ENCODE peak calls at places on chromosome 18, in eight cellular contexts. E is heart left ventricle, G is adrenal gland, R is K562, H is prostate gland, M is NB4, V is right lobe of liver, F is tibial nerve. J is an unnamed sample.

GRCh38 chr18:55275042-55275897 is 312.7 kb downstream of the TCF4 start:
- DNase-seq in E (no peak), G (peak), R (no peak), H (no peak), M (peak), V (no peak), F (no peak), J (no peak)

GRCh38 chr18:49647496-49648168 is 85.8 kb downstream of the LIPG start:
- DNase-seq in E (no peak), G (no peak), R (no peak), H (no peak), M (no peak), V (no peak), F (no peak), J (no peak)

GRCh38 chr18:79584491-79585394 is 94.9 kb upstream of the CTDP1 start:
- DNase-seq in E (peak), G (no peak), R (no peak), H (no peak), M (no peak), V (peak), F (peak), J (peak)

GRCh38 chr18:26307161-26307773 is 81.0 kb downstream of the TAF4B start:
- DNase-seq in E (no peak), G (peak), R (peak), H (peak), M (peak), V (no peak), F (no peak), J (no peak)

GRCh38 chr18:45856526-45856925 is 31.1 kb downstream of the SIGLEC15 start:
- DNase-seq in E (no peak), G (no peak), R (no peak), H (no peak), M (no peak), V (no peak), F (no peak), J (no peak)

GRCh38 chr18:2502880-2503279 is 68.4 kb downstream of the METTL4 start:
- DNase-seq in E (no peak), G (no peak), R (no peak), H (no peak), M (no peak), V (no peak), F (no peak), J (no peak)

GRCh38 chr18:79283341-79283879 is 112.3 kb upstream of the NFATC1 start:
- DNase-seq in E (no peak), G (no peak), R (no peak), H (no peak), M (no peak), V (no peak), F (no peak), J (no peak)

GRCh38 chr18:30727849-30728248 is 314.7 kb downstream of the DSC3 start:
- DNase-seq in E (no peak), G (no peak), R (no peak), H (no peak), M (no peak), V (no peak), F (no peak), J (no peak)

GRCh38 chr18:13464432-13465125 is 246.0 kb downstream of the LDLRAD4 start:
- DNase-seq in E (peak), G (peak), R (peak), H (no peak), M (peak), V (peak), F (no peak), J (no peak)

GRCh38 chr18:75483662-75484061 is 56.2 kb upstream of the SMIM21 start:
- DNase-seq in E (no peak), G (no peak), R (no peak), H (no peak), M (no peak), V (no peak), F (no peak), J (no peak)

GRCh38 chr18:36811955-36812354 is 16.8 kb downstream of the TPGS2 start:
- DNase-seq in E (no peak), G (no peak), R (no peak), H (no peak), M (no peak), V (no peak), F (no peak), J (no peak)

GRCh38 chr18:53629356-53629755 is 595.1 kb downstream of the MBD2 start:
- DNase-seq in E (no peak), G (no peak), R (no peak), H (no peak), M (no peak), V (no peak), F (no peak), J (no peak)

GRCh38 chr18:159037-159652 is 788 bp downstream of the USP14 start:
- DNase-seq in E (no peak), G (no peak), R (no peak), H (no peak), M (peak), V (no peak), F (no peak), J (no peak)

GRCh38 chr18:75582406-75582821 is 154.9 kb upstream of the SMIM21 start:
- DNase-seq in E (no peak), G (no peak), R (no peak), H (no peak), M (no peak), V (no peak), F (no peak), J (no peak)

GRCh38 chr18:69838620-69839411 is 108.9 kb downstream of the CD226 start:
- DNase-seq in E (no peak), G (no peak), R (peak), H (no peak), M (peak), V (no peak), F (no peak), J (no peak)

GRCh38 chr18:2442006-2442405 is 129.3 kb downstream of the METTL4 start:
- DNase-seq in E (no peak), G (no peak), R (no peak), H (no peak), M (no peak), V (no peak), F (no peak), J (no peak)

GRCh38 chr18:21257383-21257782 is 15.4 kb downstream of the GREB1L start:
- DNase-seq in E (no peak), G (no peak), R (no peak), H (no peak), M (no peak), V (no peak), F (no peak), J (no peak)

GRCh38 chr18:45379903-45380302 is 235.4 kb upstream of the SLC14A2 start:
- DNase-seq in E (no peak), G (no peak), R (no peak), H (no peak), M (no peak), V (no peak), F (no peak), J (no peak)

GRCh38 chr18:12944724-12945123 is 3.1 kb upstream of the SEH1L start:
- DNase-seq in E (peak), G (peak), R (no peak), H (peak), M (peak), V (peak), F (no peak), J (no peak)

GRCh38 chr18:33580540-33580939 is 2.5 kb downstream of the ASXL3 start:
- DNase-seq in E (no peak), G (no peak), R (no peak), H (no peak), M (no peak), V (no peak), F (no peak), J (no peak)

GRCh38 chr18:33583901-33584300 is 5.9 kb downstream of the ASXL3 start:
- DNase-seq in E (no peak), G (no peak), R (no peak), H (no peak), M (no peak), V (no peak), F (no peak), J (no peak)

GRCh38 chr18:33579147-33579867 is 1.3 kb downstream of the ASXL3 start:
- DNase-seq in E (no peak), G (no peak), R (no peak), H (no peak), M (no peak), V (no peak), F (no peak), J (no peak)

GRCh38 chr18:33579868-33580205 is 1.8 kb downstream of the ASXL3 start:
- DNase-seq in E (no peak), G (no peak), R (no peak), H (no peak), M (no peak), V (no peak), F (no peak), J (no peak)

DNA sequence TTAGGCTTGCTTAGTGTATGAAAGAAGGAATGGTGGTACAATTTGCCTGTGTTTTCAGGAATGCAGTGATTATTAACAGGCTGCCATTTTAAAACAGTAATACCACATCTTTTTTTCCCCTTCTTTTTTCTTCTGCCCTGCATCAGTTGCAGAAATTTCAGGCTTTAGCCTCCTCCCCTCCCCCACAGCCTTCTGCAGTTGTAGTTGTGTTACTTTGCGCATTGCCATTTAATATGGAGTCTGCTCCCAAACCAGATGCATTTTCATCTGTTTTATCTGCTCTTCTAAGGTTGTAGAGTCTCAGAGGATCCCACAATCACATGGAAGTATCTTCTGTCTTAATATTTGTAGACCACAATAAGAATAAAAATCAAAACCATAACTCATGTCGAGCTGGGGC is 3.8 kb downstream of the ASXL3 start:
- DNase-seq in E (no peak), G (no peak), R (no peak), H (no peak), M (no peak), V (no peak), F (no peak), J (no peak)
- TF ChIP-seq POLR2A in E (no peak), G (no peak), R (no peak), H (no peak), M (no peak), V (no peak), F (no peak), J (no peak)

DNA sequence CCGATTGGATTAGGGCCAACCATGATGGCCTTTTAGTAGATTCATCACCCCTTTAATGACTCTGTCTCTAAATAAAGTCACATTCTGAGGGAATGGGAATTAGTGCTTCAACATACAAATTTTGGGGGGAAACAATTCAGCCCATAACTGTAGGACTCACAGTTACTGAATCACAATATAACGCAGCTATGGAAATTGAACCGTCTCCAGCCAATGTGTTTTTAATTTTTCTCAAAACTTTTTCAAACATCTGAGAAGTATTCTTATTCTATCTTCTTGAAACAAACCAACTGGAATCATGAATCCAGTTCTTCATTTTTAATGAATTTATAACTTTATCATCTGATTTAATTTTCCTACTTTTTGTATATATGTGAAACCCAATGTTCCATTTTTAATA is 373.1 kb upstream of the SYT4 start:
- DNase-seq in E (no peak), G (no peak), R (no peak), H (no peak), M (no peak), V (no peak), F (no peak), J (no peak)
- H3K4me3 ChIP-seq in E (no peak), G (no peak), R (no peak), H (no peak), M (no peak), V (no peak), F (no peak), J (no peak)

GRCh38 chr18:6336239-6336638 is 78.5 kb downstream of the L3MBTL4 start:
- DNase-seq in E (no peak), G (no peak), R (no peak), H (no peak), M (no peak), V (no peak), F (no peak), J (no peak)
- TF ChIP-seq CTCF in E (no peak), G (no peak), R (no peak), H (no peak), M (no peak), V (no peak), F (no peak), J (no peak)

GRCh38 chr18:57784034-57784815 is 18.9 kb downstream of the ATP8B1 start:
- DNase-seq in E (no peak), G (no peak), R (no peak), H (no peak), M (peak), V (no peak), F (no peak), J (no peak)
- TF ChIP-seq POLR2A in E (no peak), G (no peak), R (no peak), H (no peak), M (no peak), V (no peak), F (no peak), J (no peak)

DNA sequence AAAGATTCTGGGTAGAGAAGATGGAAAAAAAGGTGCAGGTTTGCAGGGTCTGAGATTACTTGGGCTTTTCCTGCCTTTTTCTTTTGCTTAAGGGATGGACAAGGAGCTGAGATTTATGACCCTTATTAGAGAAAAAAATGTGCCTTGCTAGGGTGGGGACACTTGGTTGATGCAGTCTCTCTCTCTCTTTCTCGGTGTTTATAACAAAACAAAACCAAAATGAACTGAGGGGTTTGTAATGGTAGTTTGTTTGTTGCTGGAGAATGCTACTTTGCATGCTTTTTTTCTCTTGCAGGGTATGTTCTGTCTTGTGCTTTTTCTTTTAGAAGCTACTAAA is 300 bp downstream of the ZNF532 start:
- DNase-seq in E (no peak), G (no peak), R (no peak), H (no peak), M (no peak), V (no peak), F (no peak), J (no peak)
- H3K4me3 ChIP-seq in E (peak), G (no peak), R (no peak), H (peak), M (no peak), V (no peak), F (peak), J (no peak)

DNA sequence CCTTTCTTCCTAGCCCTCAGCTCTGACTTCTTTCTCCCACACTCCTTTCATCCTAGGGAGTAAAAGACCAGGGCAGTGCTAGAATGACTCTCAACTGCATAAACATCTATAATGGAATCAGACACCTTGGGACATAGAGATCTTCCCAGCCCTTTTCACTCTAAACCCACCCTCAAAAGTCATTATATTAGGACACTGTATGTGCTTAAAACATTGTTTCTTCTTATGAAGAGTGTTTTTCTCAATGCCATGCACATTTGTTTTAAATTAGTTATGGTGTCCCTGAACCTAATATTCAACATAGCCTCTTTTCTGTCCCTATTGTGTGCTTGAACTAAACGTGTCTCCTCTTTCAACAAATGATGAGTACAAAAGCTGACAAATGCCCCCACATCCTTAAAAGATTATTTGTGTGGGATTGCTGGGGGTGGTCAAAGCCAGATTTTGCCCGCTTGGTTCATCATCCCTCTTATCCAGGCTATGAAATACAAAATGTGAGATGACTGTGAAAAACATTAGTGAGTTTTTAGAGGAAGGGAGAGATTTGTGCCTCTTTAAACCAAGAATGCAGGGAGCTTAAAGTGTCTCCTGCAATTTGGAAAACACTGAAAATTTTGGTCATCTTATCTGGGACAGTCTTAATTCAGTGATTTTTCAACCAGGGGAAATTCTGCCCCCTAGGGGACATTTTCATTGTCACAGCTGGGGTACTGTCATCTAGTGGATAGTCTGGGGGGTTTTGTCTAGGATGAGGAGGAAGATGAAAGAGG is 29.0 kb downstream of the SERPINB5 start:
- DNase-seq in E (no peak), G (no peak), R (peak), H (no peak), M (peak), V (no peak), F (no peak), J (no peak)
- TF ChIP-seq CTCF in E (peak), G (no peak), R (peak), H (peak), M (peak), V (peak), F (peak), J (no peak)

DNA sequence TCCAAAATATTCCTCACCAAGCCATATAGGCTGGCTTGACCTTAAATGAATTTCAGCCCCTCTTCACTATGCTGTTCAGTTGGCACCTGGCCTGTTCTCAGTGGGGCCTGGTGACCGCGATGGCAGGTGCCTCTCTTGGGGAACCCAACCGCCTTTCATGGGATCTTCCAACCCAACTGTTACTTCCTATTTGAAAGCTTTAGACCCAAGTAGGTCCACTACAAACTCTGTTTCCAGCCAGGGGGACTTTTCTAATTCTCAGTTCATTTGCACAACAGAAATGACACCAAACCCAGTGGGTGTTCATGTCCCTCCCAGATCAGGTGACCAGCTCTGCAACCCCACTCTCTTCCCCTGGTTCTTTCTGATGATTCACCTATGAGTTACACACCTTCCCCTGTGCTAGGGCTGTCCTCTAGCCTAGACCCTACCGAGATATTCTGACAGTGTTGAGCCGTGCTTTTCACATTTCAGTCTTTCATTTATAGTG is 35.6 kb upstream of the NDUFV2 start:
- DNase-seq in E (no peak), G (no peak), R (no peak), H (no peak), M (no peak), V (no peak), F (no peak), J (no peak)
- TF ChIP-seq POLR2A in E (no peak), G (no peak), R (no peak), H (no peak), M (no peak), V (no peak), F (no peak), J (no peak)

J was measured in lower leg skin.